ENCODE peak calls at places on chromosome 18, in five cellular contexts. P, L, G, I and X are unnamed samples.

GRCh38 chr18:54813305-54813704 is 15.0 kb upstream of the RAB27B start:
- DNase-seq in I (no peak), L (no peak), P (no peak), G (no peak), X (no peak)

GRCh38 chr18:36352384-36352783 is 54.9 kb downstream of the FHOD3 start:
- DNase-seq in G (no peak), I (peak; percentile 13), L (no peak), P (no peak), X (peak; percentile 80)

GRCh38 chr18:3584897-3585460 is 135.0 kb downstream of the TGIF1 start:
- DNase-seq in I (no peak), L (no peak), G (no peak), P (no peak), X (no peak)

GRCh38 chr18:8480506-8481328 is 128.5 kb upstream of the RAB12 start:
- DNase-seq in G (no peak), L (peak; percentile 50), I (peak; percentile 74), P (no peak), X (peak; percentile 50)

GRCh38 chr18:13159579-13159978 is 59.0 kb upstream of the LDLRAD4 start:
- DNase-seq in I (peak; percentile 59), P (no peak), L (peak; percentile 58), G (no peak), X (peak; percentile 63)

GRCh38 chr18:3434685-3435084 is 15.3 kb upstream of the TGIF1 start:
- DNase-seq in L (no peak), I (no peak), P (no peak), G (no peak), X (no peak)

GRCh38 chr18:54444309-54444914 is 86.7 kb downstream of the C18orf54 start:
- DNase-seq in L (peak; percentile 72), I (no peak), P (no peak), G (no peak), X (peak; percentile 62)

GRCh38 chr18:36724591-36725001 is 104.2 kb downstream of the TPGS2 start:
- DNase-seq in I (no peak), L (no peak), P (no peak), G (no peak), X (no peak)

GRCh38 chr18:50193796-50194622 is 938 bp downstream of the MYO5B start:
- DNase-seq in L (peak; percentile 27), I (no peak), G (no peak), P (no peak), X (no peak)

GRCh38 chr18:71598374-71598773 is 945.8 kb downstream of the CBLN2 start:
- DNase-seq in P (no peak), L (no peak), I (no peak), G (no peak), X (no peak)

GRCh38 chr18:14914126-14914525 is 166.2 kb downstream of the ANKRD30B start:
- DNase-seq in L (no peak), P (no peak), G (no peak), I (no peak), X (no peak)

GRCh38 chr18:20971886-20972267 is 139.7 kb downstream of the ROCK1 start:
- DNase-seq in G (no peak), L (peak; percentile 24), I (no peak), P (no peak), X (peak; percentile 33)

GRCh38 chr18:21361297-21361880 is 119.4 kb downstream of the GREB1L start:
- DNase-seq in I (no peak), G (no peak), P (no peak), L (no peak), X (no peak)

GRCh38 chr18:48948112-48949050 is 2.4 kb downstream of the SMAD7 start:
- DNase-seq in I (no peak), P (no peak), L (peak; percentile 46), G (peak; percentile 37), X (no peak)

GRCh38 chr18:52950153-52950552 is 610.2 kb downstream of the DCC start:
- DNase-seq in G (no peak), L (no peak), P (no peak), I (no peak), X (no peak)

GRCh38 chr18:29184654-29185053 is 1007.7 kb upstream of the CDH2 start:
- DNase-seq in G (no peak), P (no peak), L (no peak), I (no peak), X (no peak)

GRCh38 chr18:56021136-56021813 is 433.3 kb upstream of the TCF4 start:
- DNase-seq in P (no peak), L (no peak), I (no peak), G (no peak), X (no peak)

GRCh38 chr18:54939375-54939917 is 19.8 kb downstream of the CCDC68 start:
- DNase-seq in G (no peak), L (no peak), I (no peak), P (no peak), X (no peak)

GRCh38 chr18:69830189-69830588 is 117.5 kb downstream of the CD226 start:
- DNase-seq in P (no peak), L (no peak), G (no peak), I (no peak), X (no peak)

GRCh38 chr18:34729264-34729663 is 19.2 kb downstream of the DTNA start:
- DNase-seq in L (peak; percentile 50), G (no peak), P (no peak), I (no peak), X (peak; percentile 63)